ENCODE peak calls at places on chromosomes 1 and 21, in six cellular contexts. One of them, this sample, is unnamed.

GRCh38 chr1:45353685-45354084 is 13.4 kb upstream of the MUTYH start:
- DNase-seq in putamen: peak; percentile 32
- DNase-seq in stimulated activated CD8-positive, alpha-beta memory T cell treated with anti-CD3 and anti-CD28 coated beads, Interleukin-15, amount 100 ng/mL, for 24 hours: no peak
- DNase-seq in endothelial cell of umbilical vein: no peak
- DNase-seq in tibial nerve: no peak
- DNase-seq in fibroblast of the aortic adventitia: no peak
- DNase-seq in this sample: no peak

GRCh38 chr1:89708727-89709375 is 75.9 kb downstream of the LRRC8C start:
- DNase-seq in putamen: peak; percentile 25
- DNase-seq in stimulated activated CD8-positive, alpha-beta memory T cell treated with anti-CD3 and anti-CD28 coated beads, Interleukin-15, amount 100 ng/mL, for 24 hours: no peak
- DNase-seq in endothelial cell of umbilical vein: no peak
- DNase-seq in tibial nerve: no peak
- DNase-seq in fibroblast of the aortic adventitia: no peak
- DNase-seq in this sample: no peak

GRCh38 chr21:33198346-33199135 is 31.2 kb upstream of the IFNAR2 start:
- DNase-seq in putamen: peak; percentile 70
- DNase-seq in stimulated activated CD8-positive, alpha-beta memory T cell treated with anti-CD3 and anti-CD28 coated beads, Interleukin-15, amount 100 ng/mL, for 24 hours: no peak
- DNase-seq in endothelial cell of umbilical vein: no peak
- DNase-seq in tibial nerve: peak; percentile 65
- DNase-seq in fibroblast of the aortic adventitia: peak; percentile 26
- DNase-seq in this sample: no peak

GRCh38 chr1:41728403-41729202 is 190.1 kb downstream of the HIVEP3 start:
- DNase-seq in putamen: no peak
- DNase-seq in stimulated activated CD8-positive, alpha-beta memory T cell treated with anti-CD3 and anti-CD28 coated beads, Interleukin-15, amount 100 ng/mL, for 24 hours: no peak
- DNase-seq in endothelial cell of umbilical vein: no peak
- DNase-seq in tibial nerve: no peak
- DNase-seq in fibroblast of the aortic adventitia: no peak
- DNase-seq in this sample: no peak

GRCh38 chr1:222167111-222167510 is 380.8 kb downstream of the HHIPL2 start:
- DNase-seq in putamen: no peak
- DNase-seq in stimulated activated CD8-positive, alpha-beta memory T cell treated with anti-CD3 and anti-CD28 coated beads, Interleukin-15, amount 100 ng/mL, for 24 hours: no peak
- DNase-seq in endothelial cell of umbilical vein: no peak
- DNase-seq in tibial nerve: no peak
- DNase-seq in fibroblast of the aortic adventitia: peak; percentile 72
- DNase-seq in this sample: peak; percentile 17

GRCh38 chr1:66476774-66477173 is 57.2 kb upstream of the SGIP1 start:
- DNase-seq in putamen: no peak
- DNase-seq in stimulated activated CD8-positive, alpha-beta memory T cell treated with anti-CD3 and anti-CD28 coated beads, Interleukin-15, amount 100 ng/mL, for 24 hours: no peak
- DNase-seq in endothelial cell of umbilical vein: peak; percentile 47
- DNase-seq in tibial nerve: no peak
- DNase-seq in fibroblast of the aortic adventitia: no peak
- DNase-seq in this sample: no peak

GRCh38 chr1:95278173-95278988 is 44.4 kb downstream of the RWDD3 start:
- DNase-seq in putamen: no peak
- DNase-seq in stimulated activated CD8-positive, alpha-beta memory T cell treated with anti-CD3 and anti-CD28 coated beads, Interleukin-15, amount 100 ng/mL, for 24 hours: no peak
- DNase-seq in endothelial cell of umbilical vein: no peak
- DNase-seq in tibial nerve: no peak
- DNase-seq in fibroblast of the aortic adventitia: no peak
- DNase-seq in this sample: no peak

GRCh38 chr1:31718519-31718918 is 14.7 kb upstream of the COL16A1 start:
- DNase-seq in putamen: no peak
- DNase-seq in stimulated activated CD8-positive, alpha-beta memory T cell treated with anti-CD3 and anti-CD28 coated beads, Interleukin-15, amount 100 ng/mL, for 24 hours: no peak
- DNase-seq in endothelial cell of umbilical vein: no peak
- DNase-seq in tibial nerve: no peak
- DNase-seq in fibroblast of the aortic adventitia: no peak
- DNase-seq in this sample: no peak

GRCh38 chr21:44024895-44025353 is 12.8 kb downstream of the TRAPPC10 start:
- DNase-seq in putamen: peak; percentile 68
- DNase-seq in stimulated activated CD8-positive, alpha-beta memory T cell treated with anti-CD3 and anti-CD28 coated beads, Interleukin-15, amount 100 ng/mL, for 24 hours: no peak
- DNase-seq in endothelial cell of umbilical vein: peak; percentile 53
- DNase-seq in tibial nerve: peak; percentile 38
- DNase-seq in fibroblast of the aortic adventitia: peak; percentile 79
- DNase-seq in this sample: no peak

GRCh38 chr1:210298936-210299335 is 29.8 kb upstream of the HHAT start:
- DNase-seq in putamen: no peak
- DNase-seq in stimulated activated CD8-positive, alpha-beta memory T cell treated with anti-CD3 and anti-CD28 coated beads, Interleukin-15, amount 100 ng/mL, for 24 hours: no peak
- DNase-seq in endothelial cell of umbilical vein: no peak
- DNase-seq in tibial nerve: no peak
- DNase-seq in fibroblast of the aortic adventitia: peak; percentile 43
- DNase-seq in this sample: no peak

GRCh38 chr1:29878501-29878900 is 642.2 kb downstream of the PTPRU start:
- DNase-seq in putamen: no peak
- DNase-seq in stimulated activated CD8-positive, alpha-beta memory T cell treated with anti-CD3 and anti-CD28 coated beads, Interleukin-15, amount 100 ng/mL, for 24 hours: no peak
- DNase-seq in endothelial cell of umbilical vein: no peak
- DNase-seq in tibial nerve: no peak
- DNase-seq in fibroblast of the aortic adventitia: no peak
- DNase-seq in this sample: no peak

GRCh38 chr21:43906585-43907370 is 41.8 kb downstream of the AGPAT3 start:
- DNase-seq in putamen: no peak
- DNase-seq in stimulated activated CD8-positive, alpha-beta memory T cell treated with anti-CD3 and anti-CD28 coated beads, Interleukin-15, amount 100 ng/mL, for 24 hours: no peak
- DNase-seq in endothelial cell of umbilical vein: no peak
- DNase-seq in tibial nerve: no peak
- DNase-seq in fibroblast of the aortic adventitia: no peak
- DNase-seq in this sample: no peak

GRCh38 chr1:116062201-116062600 is 49.0 kb upstream of the MAB21L3 start:
- DNase-seq in putamen: no peak
- DNase-seq in stimulated activated CD8-positive, alpha-beta memory T cell treated with anti-CD3 and anti-CD28 coated beads, Interleukin-15, amount 100 ng/mL, for 24 hours: no peak
- DNase-seq in endothelial cell of umbilical vein: no peak
- DNase-seq in tibial nerve: no peak
- DNase-seq in fibroblast of the aortic adventitia: no peak
- DNase-seq in this sample: no peak

GRCh38 chr1:19664453-19665043 is at the start of gene HTR6:
- DNase-seq in putamen: no peak
- DNase-seq in stimulated activated CD8-positive, alpha-beta memory T cell treated with anti-CD3 and anti-CD28 coated beads, Interleukin-15, amount 100 ng/mL, for 24 hours: no peak
- DNase-seq in endothelial cell of umbilical vein: no peak
- DNase-seq in tibial nerve: no peak
- DNase-seq in fibroblast of the aortic adventitia: no peak
- DNase-seq in this sample: no peak

GRCh38 chr1:200771625-200772555 is 33.2 kb downstream of the CAMSAP2 start:
- DNase-seq in putamen: no peak
- DNase-seq in stimulated activated CD8-positive, alpha-beta memory T cell treated with anti-CD3 and anti-CD28 coated beads, Interleukin-15, amount 100 ng/mL, for 24 hours: no peak
- DNase-seq in endothelial cell of umbilical vein: no peak
- DNase-seq in tibial nerve: no peak
- DNase-seq in fibroblast of the aortic adventitia: no peak
- DNase-seq in this sample: no peak

GRCh38 chr1:113283914-113284313 is 106.4 kb upstream of the MAGI3 start:
- DNase-seq in putamen: no peak
- DNase-seq in stimulated activated CD8-positive, alpha-beta memory T cell treated with anti-CD3 and anti-CD28 coated beads, Interleukin-15, amount 100 ng/mL, for 24 hours: no peak
- DNase-seq in endothelial cell of umbilical vein: no peak
- DNase-seq in tibial nerve: no peak
- DNase-seq in fibroblast of the aortic adventitia: no peak
- DNase-seq in this sample: no peak

GRCh38 chr1:108877858-108878257 is 1.1 kb downstream of the GPSM2 start:
- DNase-seq in putamen: peak; percentile 42
- DNase-seq in stimulated activated CD8-positive, alpha-beta memory T cell treated with anti-CD3 and anti-CD28 coated beads, Interleukin-15, amount 100 ng/mL, for 24 hours: no peak
- DNase-seq in endothelial cell of umbilical vein: no peak
- DNase-seq in tibial nerve: no peak
- DNase-seq in fibroblast of the aortic adventitia: peak; percentile 39
- DNase-seq in this sample: no peak

GRCh38 chr1:57770772-57771171 is 346.9 kb upstream of the DAB1 start:
- DNase-seq in putamen: no peak
- DNase-seq in stimulated activated CD8-positive, alpha-beta memory T cell treated with anti-CD3 and anti-CD28 coated beads, Interleukin-15, amount 100 ng/mL, for 24 hours: no peak
- DNase-seq in endothelial cell of umbilical vein: no peak
- DNase-seq in tibial nerve: no peak
- DNase-seq in fibroblast of the aortic adventitia: peak; percentile 0
- DNase-seq in this sample: peak; percentile 3

GRCh38 chr1:87226341-87226760 is 102.3 kb upstream of the LMO4 start:
- DNase-seq in putamen: no peak
- DNase-seq in stimulated activated CD8-positive, alpha-beta memory T cell treated with anti-CD3 and anti-CD28 coated beads, Interleukin-15, amount 100 ng/mL, for 24 hours: no peak
- DNase-seq in endothelial cell of umbilical vein: peak; percentile 93
- DNase-seq in tibial nerve: peak; percentile 71
- DNase-seq in fibroblast of the aortic adventitia: peak; percentile 99
- DNase-seq in this sample: no peak

GRCh38 chr1:227935826-227936225 is 11.9 kb downstream of the WNT9A start:
- DNase-seq in putamen: no peak
- DNase-seq in stimulated activated CD8-positive, alpha-beta memory T cell treated with anti-CD3 and anti-CD28 coated beads, Interleukin-15, amount 100 ng/mL, for 24 hours: no peak
- DNase-seq in endothelial cell of umbilical vein: no peak
- DNase-seq in tibial nerve: no peak
- DNase-seq in fibroblast of the aortic adventitia: no peak
- DNase-seq in this sample: no peak

GRCh38 chr1:211335507-211336157 is 9.0 kb downstream of the TRAF5 start:
- DNase-seq in putamen: no peak
- DNase-seq in stimulated activated CD8-positive, alpha-beta memory T cell treated with anti-CD3 and anti-CD28 coated beads, Interleukin-15, amount 100 ng/mL, for 24 hours: no peak
- DNase-seq in endothelial cell of umbilical vein: no peak
- DNase-seq in tibial nerve: no peak
- DNase-seq in fibroblast of the aortic adventitia: no peak
- DNase-seq in this sample: no peak

GRCh38 chr1:4685466-4685865 is 31.1 kb downstream of the AJAP1 start:
- DNase-seq in putamen: no peak
- DNase-seq in stimulated activated CD8-positive, alpha-beta memory T cell treated with anti-CD3 and anti-CD28 coated beads, Interleukin-15, amount 100 ng/mL, for 24 hours: no peak
- DNase-seq in endothelial cell of umbilical vein: no peak
- DNase-seq in tibial nerve: no peak
- DNase-seq in fibroblast of the aortic adventitia: no peak
- DNase-seq in this sample: no peak

GRCh38 chr21:33339135-33339534 is 14.4 kb downstream of the IFNAR1 start:
- DNase-seq in putamen: no peak
- DNase-seq in stimulated activated CD8-positive, alpha-beta memory T cell treated with anti-CD3 and anti-CD28 coated beads, Interleukin-15, amount 100 ng/mL, for 24 hours: no peak
- DNase-seq in endothelial cell of umbilical vein: no peak
- DNase-seq in tibial nerve: no peak
- DNase-seq in fibroblast of the aortic adventitia: no peak
- DNase-seq in this sample: no peak

GRCh38 chr1:67659229-67659628 is 25.8 kb upstream of the GADD45A start:
- DNase-seq in putamen: no peak
- DNase-seq in stimulated activated CD8-positive, alpha-beta memory T cell treated with anti-CD3 and anti-CD28 coated beads, Interleukin-15, amount 100 ng/mL, for 24 hours: no peak
- DNase-seq in endothelial cell of umbilical vein: no peak
- DNase-seq in tibial nerve: no peak
- DNase-seq in fibroblast of the aortic adventitia: no peak
- DNase-seq in this sample: no peak

GRCh38 chr21:38806942-38807284 is 1.2 kb downstream of the ETS2 start:
- DNase-seq in putamen: no peak
- DNase-seq in stimulated activated CD8-positive, alpha-beta memory T cell treated with anti-CD3 and anti-CD28 coated beads, Interleukin-15, amount 100 ng/mL, for 24 hours: no peak
- DNase-seq in endothelial cell of umbilical vein: peak; percentile 52
- DNase-seq in tibial nerve: no peak
- DNase-seq in fibroblast of the aortic adventitia: peak; percentile 53
- DNase-seq in this sample: no peak

GRCh38 chr1:71792264-71792663 is 490.1 kb downstream of the NEGR1 start:
- DNase-seq in putamen: no peak
- DNase-seq in stimulated activated CD8-positive, alpha-beta memory T cell treated with anti-CD3 and anti-CD28 coated beads, Interleukin-15, amount 100 ng/mL, for 24 hours: no peak
- DNase-seq in endothelial cell of umbilical vein: no peak
- DNase-seq in tibial nerve: no peak
- DNase-seq in fibroblast of the aortic adventitia: no peak
- DNase-seq in this sample: no peak

This sample was measured in NCI-H446 treated with DMSO at 0.1 percent for 48 hours.